ENCODE peak calls at places on chromosomes 7 and 10, in four cellular contexts. One of them, this sample, is unnamed.
A peak's percentile ranks its signal among the peaks of the same experiment; 100 is the strongest.

GRCh38 chr10:68406815-68407585 is at the start of gene RUFY2:
- DNase-seq in spleen: peak; percentile 96
- DNase-seq in Calu3: peak; percentile 93
- DNase-seq in fibroblast of pulmonary artery: peak; percentile 79
- DNase-seq in this sample: peak; percentile 89

GRCh38 chr10:95635319-95635733 is 21.2 kb downstream of the ALDH18A1 start:
- DNase-seq in Calu3: no peak
- DNase-seq in fibroblast of pulmonary artery: no peak
- DNase-seq in spleen: no peak
- DNase-seq in this sample: no peak

GRCh38 chr10:72263613-72264241 is 10.0 kb upstream of the DDIT4 start:
- DNase-seq in spleen: no peak
- DNase-seq in fibroblast of pulmonary artery: peak; percentile 38
- DNase-seq in Calu3: peak; percentile 91
- DNase-seq in this sample: no peak

GRCh38 chr7:94351703-94352102 is 43.0 kb upstream of the COL1A2 start:
- DNase-seq in Calu3: no peak
- DNase-seq in spleen: no peak
- DNase-seq in fibroblast of pulmonary artery: no peak
- DNase-seq in this sample: no peak

GRCh38 chr10:120132811-120133210 is 240.3 kb downstream of the SEC23IP start:
- DNase-seq in Calu3: no peak
- DNase-seq in fibroblast of pulmonary artery: no peak
- DNase-seq in spleen: no peak
- DNase-seq in this sample: no peak

GRCh38 chr10:14014423-14014822 is 316.3 kb downstream of the FRMD4A start:
- DNase-seq in fibroblast of pulmonary artery: no peak
- DNase-seq in Calu3: no peak
- DNase-seq in spleen: no peak
- DNase-seq in this sample: no peak

GRCh38 chr7:121447939-121448338 is 51.8 kb upstream of the FAM3C start:
- DNase-seq in fibroblast of pulmonary artery: no peak
- DNase-seq in spleen: no peak
- DNase-seq in Calu3: no peak
- DNase-seq in this sample: no peak

GRCh38 chr7:82234457-82235049 is 209.0 kb downstream of the CACNA2D1 start:
- DNase-seq in Calu3: peak; percentile 1
- DNase-seq in fibroblast of pulmonary artery: peak; percentile 69
- DNase-seq in spleen: no peak
- DNase-seq in this sample: no peak

GRCh38 chr7:130852867-130853266 is 118.9 kb upstream of the KLF14 start:
- DNase-seq in Calu3: no peak
- DNase-seq in spleen: no peak
- DNase-seq in fibroblast of pulmonary artery: no peak
- DNase-seq in this sample: no peak
- TF ChIP-seq CTCF in Calu3: no peak
- TF ChIP-seq CTCF in spleen: no peak
- TF ChIP-seq CTCF in fibroblast of pulmonary artery: no peak
- TF ChIP-seq CTCF in this sample: no peak

GRCh38 chr10:133442191-133442966 is 11.4 kb upstream of the SCART1 start:
- DNase-seq in fibroblast of pulmonary artery: no peak
- DNase-seq in Calu3: no peak
- DNase-seq in spleen: peak; percentile 74
- DNase-seq in this sample: peak; percentile 89

GRCh38 chr10:133439517-133440461 is 14.0 kb upstream of the SCART1 start:
- DNase-seq in fibroblast of pulmonary artery: no peak
- DNase-seq in spleen: peak; percentile 72
- DNase-seq in Calu3: no peak
- DNase-seq in this sample: no peak

GRCh38 chr10:133440633-133441285 is 13.0 kb upstream of the SCART1 start:
- DNase-seq in spleen: no peak
- DNase-seq in Calu3: no peak
- DNase-seq in fibroblast of pulmonary artery: no peak
- DNase-seq in this sample: no peak

GRCh38 chr10:133441780-133442179 is 12.0 kb upstream of the SCART1 start:
- DNase-seq in spleen: no peak
- DNase-seq in fibroblast of pulmonary artery: no peak
- DNase-seq in Calu3: no peak
- DNase-seq in this sample: peak; percentile 88

DNA sequence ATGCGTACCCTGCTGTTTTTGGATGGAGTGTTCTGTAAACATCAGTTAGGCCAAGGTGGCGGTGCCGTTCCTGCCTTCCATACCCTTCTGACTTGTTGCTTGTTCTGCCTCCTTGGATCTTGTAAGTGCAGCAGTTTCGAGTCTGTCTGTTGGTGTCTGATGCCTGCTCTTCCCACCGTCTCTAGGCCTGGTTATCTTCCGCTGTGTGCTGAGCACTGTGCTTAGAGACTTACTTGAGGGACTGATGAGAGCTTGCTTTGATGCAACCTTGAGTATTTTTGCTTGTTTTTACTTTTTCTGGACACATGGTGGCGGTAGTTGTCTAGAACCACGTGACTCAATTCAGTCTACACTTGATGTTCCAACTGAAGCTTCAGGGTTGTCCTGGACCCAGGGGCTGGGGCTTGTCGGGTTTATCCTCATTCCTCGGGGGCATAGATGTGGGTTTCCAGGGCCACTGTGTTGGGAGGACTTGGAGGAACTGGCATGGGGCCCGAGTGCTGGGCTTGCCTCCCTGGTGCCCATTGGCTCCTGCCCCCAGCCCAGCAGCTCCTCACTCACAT is 14.4 kb upstream of the SPRN start:
- DNase-seq in fibroblast of pulmonary artery: peak; percentile 26
- DNase-seq in spleen: no peak
- DNase-seq in Calu3: no peak
- DNase-seq in this sample: no peak
- TF ChIP-seq CTCF in fibroblast of pulmonary artery: peak; percentile 24
- TF ChIP-seq CTCF in spleen: no peak
- TF ChIP-seq CTCF in Calu3: no peak
- TF ChIP-seq CTCF in this sample: peak; percentile 58

DNA sequence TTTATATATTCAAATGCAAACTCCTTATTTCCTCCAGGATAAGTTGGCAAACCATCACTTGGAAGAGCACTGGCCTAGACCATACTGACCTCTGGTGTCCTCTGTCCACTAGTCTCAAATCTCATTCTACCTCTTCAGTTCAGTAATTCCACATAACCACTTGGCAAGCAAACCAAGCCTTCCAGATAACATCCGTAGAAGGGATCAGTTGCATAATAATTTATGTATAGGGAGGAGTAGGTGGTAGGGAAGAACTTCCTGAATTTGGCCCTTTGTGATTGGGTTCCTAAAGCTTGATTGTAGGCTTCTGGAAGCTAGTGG is 55.0 kb downstream of the WAC start:
- DNase-seq in spleen: no peak
- DNase-seq in Calu3: no peak
- DNase-seq in fibroblast of pulmonary artery: peak; percentile 79
- DNase-seq in this sample: no peak
- TF ChIP-seq CTCF in spleen: no peak
- TF ChIP-seq CTCF in Calu3: no peak
- TF ChIP-seq CTCF in fibroblast of pulmonary artery: no peak
- TF ChIP-seq CTCF in this sample: peak; percentile 31

GRCh38 chr7:109782806-109783205 is 1213.1 kb downstream of the DNAJB9 start:
- DNase-seq in spleen: no peak
- DNase-seq in fibroblast of pulmonary artery: no peak
- DNase-seq in Calu3: no peak
- DNase-seq in this sample: no peak
- TF ChIP-seq CTCF in spleen: no peak
- TF ChIP-seq CTCF in fibroblast of pulmonary artery: no peak
- TF ChIP-seq CTCF in Calu3: no peak
- TF ChIP-seq CTCF in this sample: no peak

GRCh38 chr7:44218418-44219201 is 17.8 kb downstream of the YKT6 start:
- DNase-seq in spleen: peak; percentile 68
- DNase-seq in fibroblast of pulmonary artery: peak; percentile 25
- DNase-seq in Calu3: no peak
- DNase-seq in this sample: peak; percentile 82
- TF ChIP-seq CTCF in spleen: no peak
- TF ChIP-seq CTCF in fibroblast of pulmonary artery: no peak
- TF ChIP-seq CTCF in Calu3: no peak
- TF ChIP-seq CTCF in this sample: peak; percentile 27

DNA sequence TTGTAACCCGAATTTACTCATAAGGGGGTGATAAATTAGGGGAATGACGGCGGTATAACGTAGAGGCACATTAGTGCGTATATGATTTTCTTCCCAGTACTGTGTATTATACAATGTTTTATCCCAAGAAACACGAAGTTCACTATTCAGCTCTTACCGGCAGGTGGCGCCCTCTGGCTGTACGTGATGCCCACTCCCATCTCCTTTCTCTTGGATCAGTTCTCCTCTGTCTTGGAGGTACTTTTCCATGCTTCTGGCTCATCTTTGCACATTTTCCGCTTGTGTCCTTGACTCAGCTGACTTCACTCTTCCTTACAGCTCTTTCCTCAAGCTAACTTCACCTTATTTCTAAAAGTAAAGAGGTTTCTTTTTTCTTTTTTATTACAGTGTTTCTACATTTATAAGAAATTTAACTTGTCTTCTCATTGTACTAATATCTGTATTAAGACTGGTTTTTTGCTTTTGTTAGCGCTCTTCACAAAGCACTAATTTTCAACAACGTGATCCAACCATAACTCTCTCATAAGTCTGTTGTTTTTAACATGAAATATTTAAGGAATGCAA is 21.3 kb downstream of the TMEM176B start:
- DNase-seq in Calu3: peak; percentile 86
- DNase-seq in fibroblast of pulmonary artery: peak; percentile 73
- DNase-seq in spleen: peak; percentile 91
- DNase-seq in this sample: no peak
- TF ChIP-seq CTCF in Calu3: peak; percentile 88
- TF ChIP-seq CTCF in fibroblast of pulmonary artery: peak; percentile 94
- TF ChIP-seq CTCF in spleen: peak; percentile 81
- TF ChIP-seq CTCF in this sample: peak; percentile 89

GRCh38 chr7:117951285-117951684 is 78.0 kb upstream of the CTTNBP2 start:
- DNase-seq in spleen: no peak
- DNase-seq in fibroblast of pulmonary artery: no peak
- DNase-seq in Calu3: no peak
- DNase-seq in this sample: no peak
- TF ChIP-seq CTCF in spleen: no peak
- TF ChIP-seq CTCF in fibroblast of pulmonary artery: no peak
- TF ChIP-seq CTCF in Calu3: no peak
- TF ChIP-seq CTCF in this sample: no peak

GRCh38 chr10:21205328-21205727 is 308.2 kb upstream of the NEBL start:
- DNase-seq in Calu3: no peak
- DNase-seq in spleen: no peak
- DNase-seq in fibroblast of pulmonary artery: no peak
- DNase-seq in this sample: no peak
- TF ChIP-seq CTCF in Calu3: no peak
- TF ChIP-seq CTCF in spleen: no peak
- TF ChIP-seq CTCF in fibroblast of pulmonary artery: no peak
- TF ChIP-seq CTCF in this sample: no peak

GRCh38 chr10:87054373-87055295 is 34.5 kb downstream of the FAM25A start:
- DNase-seq in spleen: no peak
- DNase-seq in fibroblast of pulmonary artery: peak; percentile 61
- DNase-seq in Calu3: no peak
- DNase-seq in this sample: no peak
- TF ChIP-seq CTCF in spleen: no peak
- TF ChIP-seq CTCF in fibroblast of pulmonary artery: peak; percentile 46
- TF ChIP-seq CTCF in Calu3: no peak
- TF ChIP-seq CTCF in this sample: no peak

DNA sequence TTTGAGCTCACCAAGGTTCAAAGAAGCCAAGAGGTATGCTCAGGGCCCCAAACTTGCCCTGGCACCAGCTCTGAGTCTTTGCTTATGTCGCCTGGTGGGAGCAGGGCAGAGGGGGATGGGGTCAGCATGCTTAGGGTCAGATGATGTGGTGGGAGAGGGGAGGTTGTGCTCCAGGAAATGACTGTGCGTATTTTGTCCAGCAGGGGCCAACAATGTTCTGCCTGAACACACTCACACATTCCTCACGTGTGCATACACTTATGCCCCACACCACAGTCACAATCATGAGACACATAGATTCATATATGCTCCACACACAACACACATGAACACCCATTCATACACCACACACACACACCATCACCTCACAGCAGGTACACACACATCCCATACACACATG is 4.4 kb upstream of the RAMP3 start:
- DNase-seq in fibroblast of pulmonary artery: no peak
- DNase-seq in spleen: peak; percentile 33
- DNase-seq in Calu3: no peak
- DNase-seq in this sample: peak; percentile 26
- TF ChIP-seq CTCF in fibroblast of pulmonary artery: no peak
- TF ChIP-seq CTCF in spleen: no peak
- TF ChIP-seq CTCF in Calu3: no peak
- TF ChIP-seq CTCF in this sample: no peak